ENCODE peak calls at places on chromosome 13, in four cellular contexts. B, N, P and T are unnamed samples.

GRCh38 chr13:91122766-91123165 is 224.7 kb upstream of the MIR17HG start:
- DNase-seq in P (no peak), B (no peak), N (no peak), T (no peak)

GRCh38 chr13:58994778-58995177 is 1169.0 kb downstream of the DIAPH3 start:
- DNase-seq in P (no peak), B (peak), N (peak), T (no peak)

GRCh38 chr13:23488442-23488841 is 54.9 kb upstream of the SACS start:
- DNase-seq in B (no peak), N (peak), P (no peak), T (peak)

GRCh38 chr13:114057131-114058050 is 75.0 kb downstream of the RASA3 start:
- DNase-seq in B (no peak), P (no peak), N (no peak), T (no peak)

GRCh38 chr13:49560270-49561063 is 24.9 kb downstream of the RCBTB1 start:
- DNase-seq in N (peak), P (no peak), B (no peak), T (peak)

GRCh38 chr13:94119360-94119936 is 360.0 kb downstream of the DCT start:
- DNase-seq in P (no peak), N (no peak), B (no peak), T (peak)

GRCh38 chr13:44680746-44681355 is 104.7 kb upstream of the TSC22D1 start:
- DNase-seq in N (no peak), B (no peak), P (no peak), T (no peak)

GRCh38 chr13:79654520-79654919 is 173.6 kb downstream of the NDFIP2 start:
- DNase-seq in B (no peak), P (no peak), N (no peak), T (no peak)

GRCh38 chr13:113029061-113029445 is 60.0 kb downstream of the MCF2L start:
- DNase-seq in P (no peak), B (no peak), N (no peak), T (no peak)

GRCh38 chr13:46844431-46844830 is 47.5 kb upstream of the ESD start:
- DNase-seq in P (no peak), N (no peak), B (no peak), T (no peak)

GRCh38 chr13:31940076-31940475 is 91.5 kb upstream of the FRY start:
- DNase-seq in N (no peak), B (no peak), P (no peak), T (no peak)

GRCh38 chr13:109243311-109243951 is 543.0 kb downstream of the IRS2 start:
- DNase-seq in B (no peak), P (no peak), N (peak), T (peak)

GRCh38 chr13:29561918-29562317 is 33.6 kb downstream of the SLC7A1 start:
- DNase-seq in N (no peak), P (no peak), B (no peak), T (no peak)

GRCh38 chr13:57030671-57031070 is 110.0 kb upstream of the PRR20A start:
- DNase-seq in P (no peak), B (no peak), N (peak), T (no peak)

GRCh38 chr13:99509477-99509876 is 8.2 kb downstream of the TM9SF2 start:
- DNase-seq in B (no peak), N (no peak), P (no peak), T (no peak)

GRCh38 chr13:35857769-35858168 is 273.4 kb downstream of the DCLK1 start:
- DNase-seq in N (no peak), P (no peak), B (no peak), T (peak)

GRCh38 chr13:46031581-46032263 is 20.8 kb downstream of the ZC3H13 start:
- DNase-seq in N (no peak), B (no peak), P (no peak), T (no peak)

GRCh38 chr13:98781905-98782304 is 29.4 kb upstream of the SLC15A1 start:
- DNase-seq in P (no peak), B (no peak), N (no peak), T (no peak)

GRCh38 chr13:73063166-73063565 is 4.4 kb downstream of the KLF5 start:
- DNase-seq in B (no peak), P (no peak), N (no peak), T (no peak)

GRCh38 chr13:60230593-60230992 is 66.9 kb upstream of the DIAPH3 start:
- DNase-seq in B (no peak), P (no peak), N (no peak), T (peak)